ENCODE peak calls at places on chromosomes 16 and 17, in five cellular contexts. X is CD8-positive, alpha-beta T cell; S is heart right ventricle; U is brain microvascular endothelial cell; C is OCI-LY7. R is an unnamed sample.

GRCh38 chr17:58352843-58353719 is 1.1 kb upstream of the SUPT4H1 start:
- DNase-seq in X (no peak), S (peak), U (peak), C (peak), R (no peak)

GRCh38 chr17:57523926-57524634 is 221.0 kb downstream of the CCDC182 start:
- DNase-seq in X (no peak), S (peak), U (no peak), C (no peak), R (no peak)

GRCh38 chr17:75174996-75175395 is 7.8 kb downstream of the SUMO2 start:
- DNase-seq in X (no peak), S (no peak), U (no peak), C (no peak), R (no peak)

GRCh38 chr17:80819422-80820164 is 172.0 kb upstream of the CHMP6 start:
- DNase-seq in X (no peak), S (no peak), U (no peak), C (no peak), R (no peak)

GRCh38 chr16:14486520-14487303 is 143.3 kb downstream of the PARN start:
- DNase-seq in X (no peak), S (peak), U (peak), C (no peak), R (peak)

GRCh38 chr17:21296097-21297025 is 11.8 kb downstream of the MAP2K3 start:
- DNase-seq in X (no peak), S (peak), U (no peak), C (no peak), R (no peak)

GRCh38 chr16:87207965-87208364 is 109.2 kb downstream of the C16orf95 start:
- DNase-seq in X (no peak), S (no peak), U (no peak), C (no peak), R (no peak)

GRCh38 chr16:70734522-70734921 is 48.7 kb upstream of the MTSS2 start:
- DNase-seq in X (no peak), S (no peak), U (no peak), C (no peak), R (no peak)

GRCh38 chr17:44589316-44590071 is 32.2 kb downstream of the FZD2 start:
- DNase-seq in X (no peak), S (no peak), U (no peak), C (no peak), R (no peak)

GRCh38 chr17:6045621-6046357 is 24.4 kb upstream of the WSCD1 start:
- DNase-seq in X (no peak), S (no peak), U (no peak), C (no peak), R (no peak)

GRCh38 chr16:64829678-64830077 is 292.2 kb downstream of the CDH11 start:
- DNase-seq in X (no peak), S (no peak), U (no peak), C (no peak), R (no peak)

GRCh38 chr16:88378401-88378800 is 4.4 kb upstream of the ZNF469 start:
- DNase-seq in X (no peak), S (no peak), U (no peak), C (no peak), R (no peak)

DNA sequence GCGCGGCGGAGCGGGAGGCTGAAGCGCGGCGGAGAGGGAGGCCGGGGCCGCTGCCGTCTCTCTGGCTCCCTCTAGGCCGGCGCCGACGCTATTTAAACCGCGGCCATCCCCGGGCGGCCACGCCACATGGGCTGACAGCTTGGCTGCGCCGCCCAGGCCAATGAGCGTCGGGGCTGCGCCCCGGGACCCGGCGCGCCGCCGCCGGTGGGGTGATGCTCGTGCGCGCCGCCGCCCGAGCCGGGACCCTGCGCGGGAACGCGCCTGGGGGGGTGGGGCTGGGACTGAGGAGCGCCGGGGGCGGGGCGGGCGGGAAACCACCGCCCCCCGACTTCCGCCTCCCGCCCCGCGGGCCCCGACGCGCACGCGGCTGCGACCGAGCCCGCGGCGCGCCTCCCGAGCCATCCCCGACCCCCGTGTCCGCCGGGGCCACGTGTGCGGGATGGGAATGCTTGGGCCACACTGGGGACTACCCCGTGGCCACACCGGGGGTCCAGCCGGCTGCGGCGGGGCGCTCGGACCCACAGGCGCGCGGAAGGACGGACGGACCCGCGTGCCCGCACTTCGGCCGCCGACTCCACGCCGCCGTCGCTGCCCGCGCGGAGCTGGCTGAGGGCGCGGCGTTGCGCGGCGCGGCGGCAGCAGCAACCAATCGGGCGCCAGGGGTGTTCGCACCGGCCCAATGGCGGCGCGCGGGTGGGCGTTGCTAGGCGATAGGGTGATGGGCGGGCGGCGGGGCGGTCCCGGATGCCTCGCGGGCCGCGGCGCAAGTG is at the start of gene FASN:
- DNase-seq in X (peak), S (peak), U (peak), C (peak), R (peak)
- TF ChIP-seq CTCF in X (peak), S (peak), U (peak), C (peak), R (peak)

GRCh38 chr17:38403491-38403890 is 24.8 kb upstream of the ARHGAP23 start:
- DNase-seq in X (no peak), S (no peak), U (no peak), C (no peak), R (no peak)

GRCh38 chr17:38404174-38404943 is 23.9 kb upstream of the ARHGAP23 start:
- DNase-seq in X (no peak), S (no peak), U (no peak), C (no peak), R (no peak)

GRCh38 chr17:38401459-38401858 is 26.8 kb upstream of the ARHGAP23 start:
- DNase-seq in X (no peak), S (no peak), U (no peak), C (no peak), R (no peak)

GRCh38 chr17:38400286-38400685 is 28.0 kb upstream of the ARHGAP23 start:
- DNase-seq in X (no peak), S (no peak), U (no peak), C (no peak), R (no peak)

DNA sequence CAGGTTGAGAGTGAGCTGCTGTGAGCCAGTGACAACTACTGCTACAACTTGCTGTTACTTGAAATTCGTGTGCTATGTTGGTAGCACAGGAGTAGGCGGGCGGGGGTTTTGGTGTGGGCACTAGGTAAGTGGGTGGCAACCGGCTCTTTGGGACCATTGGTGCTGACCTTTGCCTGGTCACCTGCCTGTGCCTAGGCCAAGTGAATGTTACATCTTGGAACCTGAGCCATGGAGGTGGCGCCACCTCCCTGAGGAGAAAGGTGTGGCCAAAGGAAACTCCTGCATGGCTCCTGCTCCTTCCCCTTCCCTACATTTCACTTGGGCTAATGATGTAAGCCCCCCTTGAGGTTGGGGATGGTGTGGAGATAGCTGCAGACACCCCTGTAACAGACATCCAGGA is 25.4 kb upstream of the ARHGAP23 start:
- DNase-seq in X (no peak), S (no peak), U (no peak), C (no peak), R (no peak)
- TF ChIP-seq CTCF in X (no peak), S (no peak), U (peak), C (peak), R (no peak)

GRCh38 chr16:80004113-80004512 is 403.6 kb upstream of the MAF start:
- DNase-seq in X (no peak), S (no peak), U (no peak), C (no peak), R (no peak)
- TF ChIP-seq CTCF in X (no peak), S (no peak), U (no peak), C (no peak), R (no peak)

GRCh38 chr17:47848198-47848513 is 2.8 kb downstream of the SP6 start:
- DNase-seq in X (no peak), S (no peak), U (no peak), C (no peak), R (no peak)

GRCh38 chr17:47850373-47850691 is 631 bp downstream of the SP6 start:
- DNase-seq in X (no peak), S (no peak), U (no peak), C (no peak), R (no peak)

GRCh38 chr17:47846741-47847340 is 4.1 kb downstream of the SP6 start:
- DNase-seq in X (no peak), S (no peak), U (no peak), C (no peak), R (peak)

GRCh38 chr17:47844814-47845453 is 3.9 kb upstream of the SCRN2 start:
- DNase-seq in X (no peak), S (no peak), U (no peak), C (no peak), R (no peak)

GRCh38 chr17:47847341-47848197 is 3.4 kb downstream of the SP6 start:
- DNase-seq in X (no peak), S (no peak), U (no peak), C (no peak), R (no peak)
- TF ChIP-seq CTCF in X (peak), S (no peak), U (peak), C (peak), R (peak)

GRCh38 chr17:62150471-62150870 is 85.4 kb upstream of the MED13 start:
- DNase-seq in X (no peak), S (no peak), U (no peak), C (no peak), R (no peak)

GRCh38 chr17:62149961-62150360 is 84.9 kb upstream of the MED13 start:
- DNase-seq in X (no peak), S (no peak), U (no peak), C (no peak), R (no peak)

DNA sequence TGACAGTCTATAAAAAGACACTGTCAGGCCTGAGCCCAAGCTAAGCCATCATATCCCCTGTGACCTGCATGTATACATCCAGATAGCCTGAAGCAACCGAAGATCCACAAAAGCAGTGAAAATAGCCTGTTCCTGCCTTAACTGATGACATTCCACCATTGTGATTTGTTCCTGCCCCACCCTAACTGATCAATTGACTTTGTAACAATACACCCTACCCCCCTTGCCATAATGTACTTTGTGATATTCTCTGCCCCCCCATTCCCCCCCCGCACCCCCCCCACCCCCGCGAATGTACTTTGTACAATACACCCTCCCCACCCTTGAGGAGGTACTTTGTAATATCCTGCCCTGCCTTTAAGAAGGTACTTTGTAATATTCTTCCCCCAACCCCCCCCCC is 82.2 kb upstream of the MED13 start:
- DNase-seq in X (no peak), S (no peak), U (no peak), C (no peak), R (no peak)
- TF ChIP-seq CTCF in X (no peak), S (no peak), U (no peak), C (no peak), R (no peak)

GRCh38 chr16:2428787-2429036 is 535 bp upstream of the CCNF start:
- DNase-seq in X (no peak), S (no peak), U (peak), C (no peak), R (no peak)

GRCh38 chr16:2429771-2430663 is 770 bp downstream of the CCNF start:
- DNase-seq in X (no peak), S (no peak), U (no peak), C (peak), R (no peak)

GRCh38 chr16:2428051-2428786 is 1.0 kb upstream of the CCNF start:
- DNase-seq in X (no peak), S (peak), U (no peak), C (peak), R (peak)

GRCh38 chr16:2427526-2427925 is 1.7 kb upstream of the CCNF start:
- DNase-seq in X (no peak), S (no peak), U (no peak), C (no peak), R (no peak)

GRCh38 chr16:2429037-2429770 is at the start of gene CCNF:
- DNase-seq in X (peak), S (peak), U (peak), C (peak), R (peak)
- TF ChIP-seq CTCF in X (no peak), S (peak), U (no peak), C (peak), R (peak)

DNA sequence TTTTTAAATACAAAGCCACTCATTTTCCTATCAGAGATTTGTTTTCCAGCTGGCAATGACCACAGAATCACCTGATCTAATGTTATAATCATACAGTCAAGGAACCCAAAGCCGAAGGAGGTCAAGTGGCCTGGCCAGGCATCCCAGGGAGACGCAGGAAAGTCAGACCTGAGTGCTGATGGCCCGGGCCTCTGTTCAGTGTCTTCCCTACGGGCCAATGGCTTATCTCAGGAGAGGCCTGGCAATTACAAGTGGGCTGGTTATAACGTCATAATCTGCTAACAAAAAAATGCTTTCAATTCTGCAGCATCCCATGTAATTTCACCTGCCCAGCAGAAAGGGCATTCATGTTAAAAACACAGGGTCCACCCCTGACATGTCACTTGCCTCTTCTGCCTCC is 43.5 kb downstream of the ARHGAP17 start:
- DNase-seq in X (no peak), S (no peak), U (no peak), C (no peak), R (no peak)
- TF ChIP-seq CTCF in X (no peak), S (no peak), U (no peak), C (no peak), R (no peak)

DNA sequence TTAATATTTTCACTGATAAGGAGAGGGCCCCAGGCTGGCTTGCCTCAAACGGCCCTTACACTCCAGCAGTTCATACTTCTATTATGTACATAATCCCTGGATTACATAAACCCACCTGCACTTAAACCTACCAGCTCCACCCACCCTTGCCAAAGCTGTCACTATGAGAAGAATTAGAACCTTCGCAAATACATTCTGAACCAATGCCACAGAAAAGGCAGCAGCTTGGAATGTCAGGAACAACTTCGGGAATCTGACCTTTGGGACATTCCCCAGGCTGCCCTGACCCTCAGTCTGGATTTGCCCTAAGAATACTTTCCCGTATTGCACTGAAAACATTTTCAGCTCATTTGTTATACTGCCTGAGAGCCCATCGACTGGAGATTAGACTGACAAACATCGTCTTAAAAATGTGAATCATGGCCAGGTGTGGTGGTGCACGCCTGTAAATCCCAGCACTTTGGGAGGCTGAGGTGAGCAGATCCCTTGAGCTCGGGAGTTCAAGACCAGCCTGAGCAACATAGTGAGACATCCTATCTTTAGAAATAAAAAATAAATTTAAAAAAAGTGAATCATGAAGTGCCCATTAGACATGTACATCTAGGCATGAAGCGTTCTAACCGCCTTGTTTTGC is 21.0 kb upstream of the SEC14L1 start:
- DNase-seq in X (no peak), S (no peak), U (no peak), C (no peak), R (no peak)
- TF ChIP-seq CTCF in X (no peak), S (no peak), U (no peak), C (no peak), R (no peak)

GRCh38 chr17:36849871-36850348 is 87.4 kb upstream of the LHX1 start:
- DNase-seq in X (no peak), S (no peak), U (peak), C (peak), R (no peak)
- TF ChIP-seq CTCF in X (no peak), S (no peak), U (peak), C (no peak), R (no peak)

R was measured in neural crest cell.